ENCODE peak calls at places on chromosomes 3 and 15, in eight cellular contexts. C is PC-9, A is heart left ventricle, M is GM20000, E is B cell, Y is IMR-90, H is cardiac fibroblast, F is left ventricle myocardium inferior. G is an unnamed sample.

GRCh38 chr3:23864954-23865353 is 51.8 kb downstream of the NKIRAS1 start:
- DNase-seq in H (no peak), E (no peak), M (no peak), A (no peak), Y (no peak), F (no peak), C (no peak), G (no peak)

GRCh38 chr3:34175636-34176186 is 377.3 kb downstream of the PDCD6IP start:
- DNase-seq in H (no peak), F (no peak), Y (no peak), C (no peak), E (no peak), A (no peak), M (no peak), G (no peak)

GRCh38 chr3:152857082-152857481 is 22.2 kb downstream of the P2RY1 start:
- DNase-seq in E (no peak), M (no peak), F (no peak), C (no peak), H (no peak), A (no peak), Y (no peak), G (no peak)

GRCh38 chr3:109430911-109431563 is 93.7 kb upstream of the DPPA4 start:
- DNase-seq in H (no peak), Y (no peak), M (no peak), A (no peak), C (no peak), E (no peak), F (no peak), G (no peak)

GRCh38 chr3:60250810-60251209 is 1000.4 kb downstream of the FHIT start:
- DNase-seq in H (no peak), C (no peak), A (no peak), M (no peak), Y (no peak), F (no peak), E (no peak), G (no peak)

GRCh38 chr3:40681658-40682055 is 156.9 kb downstream of the ZNF621 start:
- DNase-seq in A (no peak), M (no peak), H (no peak), E (no peak), Y (no peak), C (no peak), F (no peak), G (no peak)

GRCh38 chr3:186821429-186822367 is 15.4 kb upstream of the RFC4 start:
- DNase-seq in M (peak; percentile 59), C (no peak), Y (peak; percentile 83), F (no peak), H (peak; percentile 79), A (no peak), E (no peak), G (no peak)

GRCh38 chr3:23671901-23672589 is 133.7 kb upstream of the UBE2E1 start:
- DNase-seq in Y (no peak), M (no peak), H (peak; percentile 34), F (no peak), E (no peak), C (peak; percentile 89), A (peak; percentile 75), G (peak; percentile 14)

GRCh38 chr3:133855772-133856171 is 39.9 kb downstream of the RAB6B start:
- DNase-seq in C (no peak), A (peak; percentile 6), H (peak; percentile 8), E (no peak), M (no peak), Y (peak; percentile 12), F (no peak), G (no peak)

GRCh38 chr3:123080864-123081562 is 14.2 kb downstream of the PDIA5 start:
- DNase-seq in H (no peak), F (no peak), C (no peak), E (no peak), Y (no peak), A (no peak), M (no peak), G (no peak)

GRCh38 chr3:17730318-17730967 is 12.0 kb downstream of the TBC1D5 start:
- DNase-seq in A (no peak), M (no peak), E (no peak), Y (peak; percentile 49), F (peak; percentile 27), H (peak; percentile 69), C (no peak), G (no peak)

GRCh38 chr15:32669870-32670623 is 28.5 kb downstream of the SCG5 start:
- DNase-seq in E (no peak), H (peak; percentile 85), A (no peak), M (no peak), Y (peak; percentile 45), C (peak; percentile 62), F (no peak), G (no peak)

GRCh38 chr15:95298729-95299128 is 1031.8 kb upstream of the NR2F2 start:
- DNase-seq in E (no peak), H (no peak), C (no peak), M (no peak), F (no peak), Y (no peak), A (no peak), G (no peak)

GRCh38 chr3:41881233-41881821 is 80.6 kb downstream of the ULK4 start:
- DNase-seq in Y (peak; percentile 48), F (no peak), C (peak; percentile 32), E (peak; percentile 21), H (peak; percentile 63), M (peak; percentile 25), A (no peak), G (no peak)

GRCh38 chr3:115254492-115255196 is 107.6 kb upstream of the ZBTB20 start:
- DNase-seq in Y (no peak), M (no peak), C (no peak), F (peak; percentile 23), E (no peak), H (no peak), A (peak; percentile 68), G (no peak)

GRCh38 chr3:161413127-161413854 is 42.0 kb upstream of the SPTSSB start:
- DNase-seq in M (no peak), H (peak; percentile 82), F (peak; percentile 65), A (no peak), Y (peak; percentile 34), E (no peak), C (no peak), G (peak; percentile 29)
- TF ChIP-seq CTCF in M (peak; percentile 2), H (no peak), F (no peak), A (no peak), Y (no peak), E (no peak), C (no peak), G (no peak)

DNA sequence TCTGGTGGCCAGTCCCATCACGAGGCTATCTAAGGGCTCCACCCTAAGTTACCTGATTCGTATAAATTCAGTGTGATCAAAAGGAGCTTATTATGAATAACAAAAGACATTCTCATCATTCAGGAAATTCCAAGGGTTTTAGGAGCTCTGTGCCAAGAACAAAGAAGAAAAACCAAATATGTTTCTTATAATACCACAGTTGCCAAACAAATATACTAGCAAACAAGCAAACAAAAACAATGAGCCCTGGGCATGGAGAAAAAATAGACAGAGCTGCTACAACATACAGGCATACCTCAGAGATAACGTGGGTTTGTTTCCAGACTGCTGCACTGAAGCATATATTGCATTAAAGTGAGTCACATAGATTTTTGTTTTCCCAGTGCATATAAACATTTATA is 20.2 kb upstream of the CFAP161 start:
- DNase-seq in E (no peak), C (no peak), F (no peak), H (peak; percentile 28), M (no peak), Y (peak; percentile 87), A (no peak), G (no peak)
- TF ChIP-seq CTCF in E (no peak), C (no peak), F (no peak), H (no peak), M (no peak), Y (no peak), A (no peak), G (no peak)

DNA sequence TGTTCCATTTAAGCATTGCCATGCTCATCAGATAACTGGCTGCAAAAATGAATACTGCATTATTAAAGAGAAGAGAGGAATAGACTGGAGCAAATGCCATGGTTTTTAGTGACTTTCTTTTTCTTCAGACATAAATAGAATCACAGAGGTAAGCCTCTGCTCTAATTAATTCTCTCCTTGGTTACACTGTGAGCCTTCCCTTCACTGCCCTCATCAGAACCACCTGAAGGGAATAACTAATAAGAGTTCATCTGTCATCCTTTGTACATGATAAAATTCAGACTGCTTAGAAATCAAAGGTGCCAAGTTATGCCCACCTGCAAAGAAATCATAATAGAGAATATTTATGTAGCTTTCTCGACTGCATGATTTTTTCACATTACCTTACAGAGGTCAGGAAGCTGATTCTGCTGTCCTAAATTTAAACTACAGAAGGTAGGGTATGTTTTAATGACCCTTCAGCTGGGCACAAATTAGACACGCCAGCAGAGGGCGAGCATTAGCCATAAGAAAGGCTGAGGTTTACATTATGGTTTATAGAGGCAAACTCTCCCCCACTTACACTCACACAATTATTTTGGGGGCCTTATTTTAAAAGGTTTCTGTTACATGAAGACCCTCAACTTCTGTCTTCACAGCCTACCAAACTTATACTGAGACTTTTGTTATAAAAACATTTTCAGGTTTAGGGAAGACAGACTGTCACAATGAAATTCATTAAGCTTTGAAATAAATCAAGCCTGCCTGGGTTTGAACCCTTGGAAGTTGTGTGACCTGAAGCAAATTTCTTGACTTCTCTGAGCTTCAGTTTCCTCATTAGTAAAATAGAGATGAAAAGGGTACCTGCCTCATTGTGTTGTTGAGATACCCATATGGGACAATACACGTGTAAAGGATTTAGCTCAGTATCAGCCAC is 15.3 kb upstream of the UNC13C start:
- DNase-seq in H (peak; percentile 6), Y (no peak), E (no peak), C (no peak), M (no peak), F (no peak), A (no peak), G (peak; percentile 28)
- TF ChIP-seq CTCF in H (peak; percentile 38), Y (peak; percentile 34), E (no peak), C (peak; percentile 63), M (peak; percentile 6), F (peak; percentile 55), A (no peak), G (peak; percentile 35)

GRCh38 chr3:25536668-25537331 is 108.7 kb downstream of the RARB start:
- DNase-seq in H (peak; percentile 65), E (no peak), A (no peak), Y (no peak), F (no peak), M (no peak), C (no peak), G (no peak)

GRCh38 chr3:25534007-25534406 is 105.9 kb downstream of the RARB start:
- DNase-seq in H (no peak), F (no peak), E (no peak), Y (no peak), M (no peak), C (no peak), A (no peak), G (no peak)

GRCh38 chr3:25537476-25537875 is 109.4 kb downstream of the RARB start:
- DNase-seq in M (no peak), C (no peak), A (no peak), E (no peak), Y (no peak), F (no peak), H (no peak), G (no peak)

GRCh38 chr3:25533365-25533764 is 105.3 kb downstream of the RARB start:
- DNase-seq in A (no peak), F (no peak), Y (no peak), H (no peak), C (no peak), E (no peak), M (no peak), G (no peak)

DNA sequence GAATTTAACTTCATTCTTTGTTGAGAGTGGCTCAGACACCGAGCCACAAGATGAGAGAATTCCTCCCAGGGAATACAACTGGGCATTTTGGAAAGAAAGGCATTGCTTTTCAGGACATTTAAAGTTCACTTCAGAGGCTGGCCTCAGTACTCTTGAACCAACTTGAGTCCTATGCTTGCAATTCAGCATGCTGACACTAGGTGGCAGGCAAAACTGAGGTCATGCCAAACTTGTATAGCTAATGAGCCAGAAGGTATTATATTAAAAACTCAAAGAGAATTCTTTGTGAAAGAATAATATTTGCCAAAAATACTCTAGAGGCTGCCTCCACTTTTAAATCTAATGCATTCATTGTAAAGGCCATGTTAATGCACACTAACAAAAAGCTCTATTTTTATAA is 104.7 kb downstream of the RARB start:
- DNase-seq in A (no peak), F (no peak), C (no peak), E (no peak), Y (peak; percentile 33), H (peak; percentile 7), M (peak; percentile 11), G (no peak)
- TF ChIP-seq CTCF in A (peak; percentile 45), F (peak; percentile 59), C (peak; percentile 77), E (peak; percentile 37), Y (peak; percentile 51), H (peak; percentile 64), M (no peak), G (peak; percentile 45)

G was measured in psoas muscle.